ENCODE peak calls at places on chromosomes 16 and 17, in four cellular contexts. I, J, Q and N are unnamed samples.

GRCh38 chr16:66878067-66878466 is 2.2 kb upstream of the PDP2 start:
- DNase-seq in I (no peak), J (no peak), Q (no peak), N (no peak)

GRCh38 chr16:87963400-87963799 is 12.2 kb downstream of the BANP start:
- DNase-seq in I (peak), J (peak), Q (no peak), N (peak)

GRCh38 chr16:48013476-48013875 is 142.3 kb downstream of the ABCC12 start:
- DNase-seq in I (no peak), J (no peak), Q (peak), N (no peak)

GRCh38 chr17:55444471-55445441 is 23.1 kb upstream of the MMD start:
- DNase-seq in I (peak), J (no peak), Q (peak), N (no peak)

GRCh38 chr17:21271767-21272166 is 12.7 kb upstream of the MAP2K3 start:
- DNase-seq in I (no peak), J (no peak), Q (no peak), N (no peak)

GRCh38 chr17:51164911-51165679 is 1.1 kb upstream of the NME2 start:
- DNase-seq in I (peak), J (no peak), Q (no peak), N (no peak)

GRCh38 chr17:17511293-17511741 is 15.1 kb upstream of the RASD1 start:
- DNase-seq in I (no peak), J (no peak), Q (no peak), N (no peak)

GRCh38 chr17:82300707-82301270 is 16.6 kb downstream of the CD7 start:
- DNase-seq in I (peak), J (peak), Q (no peak), N (no peak)

GRCh38 chr17:11986939-11987329 is 10.3 kb downstream of the ZNF18 start:
- DNase-seq in I (no peak), J (peak), Q (peak), N (no peak)

GRCh38 chr17:1234455-1234854 is 35.8 kb upstream of the BHLHA9 start:
- DNase-seq in I (no peak), J (no peak), Q (no peak), N (no peak)

GRCh38 chr17:72305472-72305871 is 184.7 kb downstream of the SOX9 start:
- DNase-seq in I (no peak), J (no peak), Q (no peak), N (no peak)

GRCh38 chr16:11224096-11224893 is 31.7 kb downstream of the SOCS1 start:
- DNase-seq in I (peak), J (no peak), Q (no peak), N (no peak)

GRCh38 chr16:47925811-47926460 is 229.9 kb downstream of the ABCC12 start:
- DNase-seq in I (no peak), J (no peak), Q (no peak), N (no peak)

GRCh38 chr17:12627177-12627629 is 38.5 kb upstream of the MYOCD start:
- DNase-seq in I (no peak), J (peak), Q (peak), N (peak)

GRCh38 chr16:27841061-27841801 is 222.3 kb downstream of the GSG1L start:
- DNase-seq in I (peak), J (no peak), Q (no peak), N (no peak)

GRCh38 chr17:40430272-40431230 is 12.7 kb upstream of the IGFBP4 start:
- DNase-seq in I (peak), J (no peak), Q (no peak), N (no peak)

GRCh38 chr16:24539850-24540484 is 601 bp downstream of the RBBP6 start:
- DNase-seq in I (no peak), J (peak), Q (no peak), N (no peak)

GRCh38 chr17:46772013-46772878 is 46.2 kb downstream of the WNT3 start:
- DNase-seq in I (peak), J (peak), Q (no peak), N (no peak)

GRCh38 chr17:6608321-6608720 is 32.2 kb downstream of the KIAA0753 start:
- DNase-seq in I (no peak), J (peak), Q (peak), N (no peak)

GRCh38 chr16:56041556-56042140 is 149.6 kb upstream of the GNAO1 start:
- DNase-seq in I (peak), J (no peak), Q (no peak), N (no peak)

GRCh38 chr17:82365586-82366295 is 5.8 kb upstream of the UTS2R start:
- DNase-seq in I (no peak), J (no peak), Q (no peak), N (no peak)

GRCh38 chr17:12721581-12721980 is 55.9 kb downstream of the MYOCD start:
- DNase-seq in I (no peak), J (no peak), Q (no peak), N (no peak)

GRCh38 chr17:32569171-32570080 is 82.6 kb downstream of the CDK5R1 start:
- DNase-seq in I (peak), J (peak), Q (peak), N (peak)

GRCh38 chr17:82246365-82247174 is 17.7 kb downstream of the SLC16A3 start:
- DNase-seq in I (peak), J (peak), Q (peak), N (no peak)